ENCODE peak calls at places on chromosomes 1 and 21, in nine cellular contexts. One of them, this sample, is unnamed.

GRCh38 chr21:31395268-31395667 is 51.2 kb upstream of the TIAM1 start:
- DNase-seq in ovary: no peak
- DNase-seq in left ventricle myocardium inferior: no peak
- DNase-seq in sigmoid colon: no peak
- DNase-seq in BE2C: no peak
- DNase-seq in fibroblast of lung: no peak
- DNase-seq in Caco-2: no peak
- DNase-seq in mesenchymal stem cell: no peak
- DNase-seq in CD8-positive, alpha-beta T cell: no peak
- DNase-seq in this sample: no peak

GRCh38 chr1:234429434-234429806 is 49.6 kb downstream of the TARBP1 start:
- DNase-seq in ovary: no peak
- DNase-seq in left ventricle myocardium inferior: no peak
- DNase-seq in sigmoid colon: no peak
- DNase-seq in BE2C: no peak
- DNase-seq in fibroblast of lung: no peak
- DNase-seq in Caco-2: no peak
- DNase-seq in mesenchymal stem cell: no peak
- DNase-seq in CD8-positive, alpha-beta T cell: no peak
- DNase-seq in this sample: no peak

GRCh38 chr1:102715150-102715549 is 393.2 kb downstream of the COL11A1 start:
- DNase-seq in ovary: no peak
- DNase-seq in left ventricle myocardium inferior: no peak
- DNase-seq in sigmoid colon: no peak
- DNase-seq in BE2C: no peak
- DNase-seq in fibroblast of lung: no peak
- DNase-seq in Caco-2: no peak
- DNase-seq in mesenchymal stem cell: no peak
- DNase-seq in CD8-positive, alpha-beta T cell: no peak
- DNase-seq in this sample: no peak

GRCh38 chr21:17550671-17551308 is 37.9 kb downstream of the CXADR start:
- DNase-seq in ovary: no peak
- DNase-seq in left ventricle myocardium inferior: no peak
- DNase-seq in sigmoid colon: no peak
- DNase-seq in BE2C: no peak
- DNase-seq in fibroblast of lung: peak; percentile 13
- DNase-seq in Caco-2: no peak
- DNase-seq in mesenchymal stem cell: no peak
- DNase-seq in CD8-positive, alpha-beta T cell: no peak
- DNase-seq in this sample: no peak

GRCh38 chr1:14599173-14599754 is 779 bp downstream of the KAZN start:
- DNase-seq in ovary: peak; percentile 30
- DNase-seq in left ventricle myocardium inferior: no peak
- DNase-seq in sigmoid colon: no peak
- DNase-seq in BE2C: no peak
- DNase-seq in fibroblast of lung: no peak
- DNase-seq in Caco-2: no peak
- DNase-seq in mesenchymal stem cell: no peak
- DNase-seq in CD8-positive, alpha-beta T cell: no peak
- DNase-seq in this sample: no peak

GRCh38 chr1:235079443-235079967 is 49.1 kb downstream of the TOMM20 start:
- DNase-seq in ovary: peak; percentile 59
- DNase-seq in left ventricle myocardium inferior: no peak
- DNase-seq in sigmoid colon: no peak
- DNase-seq in BE2C: no peak
- DNase-seq in fibroblast of lung: no peak
- DNase-seq in Caco-2: peak; percentile 82
- DNase-seq in mesenchymal stem cell: peak; percentile 49
- DNase-seq in CD8-positive, alpha-beta T cell: no peak
- DNase-seq in this sample: no peak

GRCh38 chr1:21311016-21311415 is 20.8 kb upstream of the ECE1 start:
- DNase-seq in ovary: peak; percentile 47
- DNase-seq in left ventricle myocardium inferior: no peak
- DNase-seq in sigmoid colon: peak; percentile 86
- DNase-seq in BE2C: no peak
- DNase-seq in fibroblast of lung: no peak
- DNase-seq in Caco-2: no peak
- DNase-seq in mesenchymal stem cell: no peak
- DNase-seq in CD8-positive, alpha-beta T cell: no peak
- DNase-seq in this sample: no peak

GRCh38 chr1:93155335-93155734 is 24.9 kb downstream of the TMED5 start:
- DNase-seq in ovary: no peak
- DNase-seq in left ventricle myocardium inferior: no peak
- DNase-seq in sigmoid colon: no peak
- DNase-seq in BE2C: no peak
- DNase-seq in fibroblast of lung: no peak
- DNase-seq in Caco-2: no peak
- DNase-seq in mesenchymal stem cell: no peak
- DNase-seq in CD8-positive, alpha-beta T cell: no peak
- DNase-seq in this sample: no peak

GRCh38 chr1:181140398-181140797 is 51.9 kb downstream of the IER5 start:
- DNase-seq in ovary: no peak
- DNase-seq in left ventricle myocardium inferior: no peak
- DNase-seq in sigmoid colon: peak; percentile 10
- DNase-seq in BE2C: no peak
- DNase-seq in fibroblast of lung: no peak
- DNase-seq in Caco-2: no peak
- DNase-seq in mesenchymal stem cell: no peak
- DNase-seq in CD8-positive, alpha-beta T cell: no peak
- DNase-seq in this sample: no peak

GRCh38 chr1:183278736-183279591 is 92.9 kb downstream of the LAMC2 start:
- DNase-seq in ovary: no peak
- DNase-seq in left ventricle myocardium inferior: no peak
- DNase-seq in sigmoid colon: no peak
- DNase-seq in BE2C: no peak
- DNase-seq in fibroblast of lung: peak; percentile 64
- DNase-seq in Caco-2: no peak
- DNase-seq in mesenchymal stem cell: peak; percentile 59
- DNase-seq in CD8-positive, alpha-beta T cell: no peak
- DNase-seq in this sample: no peak

GRCh38 chr1:235077571-235078479 is 50.8 kb downstream of the TOMM20 start:
- DNase-seq in ovary: no peak
- DNase-seq in left ventricle myocardium inferior: no peak
- DNase-seq in sigmoid colon: no peak
- DNase-seq in BE2C: no peak
- DNase-seq in fibroblast of lung: peak; percentile 72
- DNase-seq in Caco-2: no peak
- DNase-seq in mesenchymal stem cell: peak; percentile 51
- DNase-seq in CD8-positive, alpha-beta T cell: no peak
- DNase-seq in this sample: no peak

GRCh38 chr1:89279011-89279466 is 6.4 kb upstream of the GBP5 start:
- DNase-seq in ovary: no peak
- DNase-seq in left ventricle myocardium inferior: no peak
- DNase-seq in sigmoid colon: no peak
- DNase-seq in BE2C: no peak
- DNase-seq in fibroblast of lung: no peak
- DNase-seq in Caco-2: no peak
- DNase-seq in mesenchymal stem cell: no peak
- DNase-seq in CD8-positive, alpha-beta T cell: no peak
- DNase-seq in this sample: no peak

GRCh38 chr1:29271724-29272123 is 35.4 kb downstream of the PTPRU start:
- DNase-seq in ovary: peak; percentile 79
- DNase-seq in left ventricle myocardium inferior: peak; percentile 65
- DNase-seq in sigmoid colon: peak; percentile 73
- DNase-seq in BE2C: no peak
- DNase-seq in fibroblast of lung: peak; percentile 73
- DNase-seq in Caco-2: peak; percentile 92
- DNase-seq in mesenchymal stem cell: peak; percentile 52
- DNase-seq in CD8-positive, alpha-beta T cell: no peak
- DNase-seq in this sample: no peak

GRCh38 chr1:206503591-206504362 is 3.6 kb upstream of the RASSF5 start:
- DNase-seq in ovary: no peak
- DNase-seq in left ventricle myocardium inferior: no peak
- DNase-seq in sigmoid colon: peak; percentile 80
- DNase-seq in BE2C: no peak
- DNase-seq in fibroblast of lung: peak; percentile 97
- DNase-seq in Caco-2: no peak
- DNase-seq in mesenchymal stem cell: peak; percentile 98
- DNase-seq in CD8-positive, alpha-beta T cell: peak; percentile 13
- DNase-seq in this sample: no peak

GRCh38 chr1:244427647-244428046 is 24.1 kb downstream of the ADSS2 start:
- DNase-seq in ovary: no peak
- DNase-seq in left ventricle myocardium inferior: no peak
- DNase-seq in sigmoid colon: no peak
- DNase-seq in BE2C: no peak
- DNase-seq in fibroblast of lung: no peak
- DNase-seq in Caco-2: no peak
- DNase-seq in mesenchymal stem cell: no peak
- DNase-seq in CD8-positive, alpha-beta T cell: no peak
- DNase-seq in this sample: no peak

GRCh38 chr1:77540501-77541161 is 141.8 kb downstream of the ZZZ3 start:
- DNase-seq in ovary: no peak
- DNase-seq in left ventricle myocardium inferior: no peak
- DNase-seq in sigmoid colon: no peak
- DNase-seq in BE2C: no peak
- DNase-seq in fibroblast of lung: peak; percentile 66
- DNase-seq in Caco-2: no peak
- DNase-seq in mesenchymal stem cell: peak; percentile 80
- DNase-seq in CD8-positive, alpha-beta T cell: no peak
- DNase-seq in this sample: no peak

DNA sequence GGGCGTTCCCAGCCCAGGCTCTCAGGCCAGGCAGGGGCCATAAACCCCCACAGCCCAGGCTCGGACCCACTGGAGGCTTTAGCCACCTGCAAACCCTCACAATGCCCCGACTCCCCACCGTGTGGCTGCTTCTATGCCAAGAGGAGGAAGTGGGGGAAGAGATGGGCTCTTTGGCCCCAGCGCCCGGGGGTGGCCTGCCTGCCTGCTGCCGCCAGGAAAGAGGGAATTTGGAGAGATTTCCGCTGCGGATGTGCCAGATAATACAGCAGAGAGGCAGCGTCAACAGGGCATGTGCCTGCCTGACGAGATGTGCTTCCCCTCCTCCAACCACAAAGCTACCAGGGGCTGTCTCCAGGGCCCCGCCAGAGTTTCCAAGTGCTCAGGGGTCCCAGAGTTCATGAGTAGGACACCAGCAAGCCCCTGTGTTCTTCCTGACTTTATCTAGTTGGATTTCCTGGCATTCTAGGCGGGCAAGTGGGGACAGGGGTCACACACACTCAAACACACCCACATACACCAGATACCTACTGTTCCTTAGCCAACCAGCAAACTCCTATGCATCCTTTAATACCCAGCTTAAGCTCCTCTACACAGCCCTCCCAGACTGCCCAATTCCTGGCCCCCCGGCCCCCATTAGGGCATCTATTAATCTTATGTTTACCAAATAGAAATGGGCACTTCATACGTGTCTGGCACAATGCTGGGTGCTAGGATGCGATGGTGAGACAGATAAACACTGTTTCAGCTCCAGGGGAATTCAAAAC is 14.1 kb downstream of the EPHA2 start:
- DNase-seq in ovary: no peak
- DNase-seq in left ventricle myocardium inferior: no peak
- DNase-seq in sigmoid colon: no peak
- DNase-seq in BE2C: no peak
- DNase-seq in fibroblast of lung: no peak
- DNase-seq in Caco-2: no peak
- DNase-seq in mesenchymal stem cell: no peak
- DNase-seq in CD8-positive, alpha-beta T cell: no peak
- DNase-seq in this sample: peak; percentile 70
- H3K4me1 ChIP-seq in ovary: peaks cover 19% of the 10 kb centered on the region
- H3K4me1 ChIP-seq in left ventricle myocardium inferior: peaks cover 86% of the 10 kb centered on the region
- H3K4me1 ChIP-seq in sigmoid colon: peaks cover 52% of the 10 kb centered on the region
- H3K4me1 ChIP-seq in BE2C: peaks cover 11% of the 10 kb centered on the region
- H3K4me1 ChIP-seq in fibroblast of lung: peaks cover 47% of the 10 kb centered on the region
- H3K4me1 ChIP-seq in Caco-2: peaks cover 54% of the 10 kb centered on the region
- H3K4me1 ChIP-seq in mesenchymal stem cell: peaks cover 80% of the 10 kb centered on the region
- H3K4me1 ChIP-seq in CD8-positive, alpha-beta T cell: no peaks in the 10 kb centered on the region
- H3K4me1 ChIP-seq in this sample: peaks cover 21% of the 10 kb centered on the region

GRCh38 chr1:4081806-4082645 is 182.0 kb upstream of the C1orf174 start:
- DNase-seq in ovary: no peak
- DNase-seq in left ventricle myocardium inferior: no peak
- DNase-seq in sigmoid colon: peak; percentile 50
- DNase-seq in BE2C: no peak
- DNase-seq in fibroblast of lung: no peak
- DNase-seq in Caco-2: peak; percentile 5
- DNase-seq in mesenchymal stem cell: no peak
- DNase-seq in CD8-positive, alpha-beta T cell: no peak
- DNase-seq in this sample: no peak
- H3K4me1 ChIP-seq in ovary: no peaks in the 10 kb centered on the region
- H3K4me1 ChIP-seq in left ventricle myocardium inferior: no peaks in the 10 kb centered on the region
- H3K4me1 ChIP-seq in sigmoid colon: no peaks in the 10 kb centered on the region
- H3K4me1 ChIP-seq in BE2C: no peaks in the 10 kb centered on the region
- H3K4me1 ChIP-seq in fibroblast of lung: no peaks in the 10 kb centered on the region
- H3K4me1 ChIP-seq in Caco-2: no peaks in the 10 kb centered on the region
- H3K4me1 ChIP-seq in mesenchymal stem cell: no peaks in the 10 kb centered on the region
- H3K4me1 ChIP-seq in CD8-positive, alpha-beta T cell: no peaks in the 10 kb centered on the region
- H3K4me1 ChIP-seq in this sample: no peaks in the 10 kb centered on the region

DNA sequence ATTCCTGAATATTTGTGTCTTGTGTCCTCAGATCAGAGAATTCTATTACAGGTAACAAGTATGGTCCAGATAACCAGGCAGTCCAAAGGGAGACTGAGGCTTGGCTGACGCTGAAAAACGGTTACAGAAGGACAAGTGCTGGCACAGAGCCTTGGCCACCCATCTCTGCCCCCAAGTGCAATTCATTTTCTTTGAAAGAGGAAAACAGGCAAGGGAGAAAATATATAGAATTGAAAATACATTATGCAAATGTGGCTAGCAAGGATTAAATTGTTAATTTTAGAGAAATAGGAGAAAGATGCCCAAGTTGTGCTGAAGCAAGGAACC is 1.2 kb downstream of the SORT1 start:
- DNase-seq in ovary: no peak
- DNase-seq in left ventricle myocardium inferior: no peak
- DNase-seq in sigmoid colon: no peak
- DNase-seq in BE2C: no peak
- DNase-seq in fibroblast of lung: no peak
- DNase-seq in Caco-2: no peak
- DNase-seq in mesenchymal stem cell: no peak
- DNase-seq in CD8-positive, alpha-beta T cell: no peak
- DNase-seq in this sample: no peak
- H3K4me1 ChIP-seq in ovary: peaks cover 4% of the 10 kb centered on the region
- H3K4me1 ChIP-seq in left ventricle myocardium inferior: peaks cover 68% of the 10 kb centered on the region
- H3K4me1 ChIP-seq in sigmoid colon: peaks cover 63% of the 10 kb centered on the region
- H3K4me1 ChIP-seq in BE2C: peaks cover 3% of the 10 kb centered on the region
- H3K4me1 ChIP-seq in fibroblast of lung: peaks cover 17% of the 10 kb centered on the region
- H3K4me1 ChIP-seq in Caco-2: peaks cover 35% of the 10 kb centered on the region
- H3K4me1 ChIP-seq in mesenchymal stem cell: peaks cover 9% of the 10 kb centered on the region
- H3K4me1 ChIP-seq in CD8-positive, alpha-beta T cell: peaks cover 9% of the 10 kb centered on the region
- H3K4me1 ChIP-seq in this sample: peaks cover 21% of the 10 kb centered on the region

DNA sequence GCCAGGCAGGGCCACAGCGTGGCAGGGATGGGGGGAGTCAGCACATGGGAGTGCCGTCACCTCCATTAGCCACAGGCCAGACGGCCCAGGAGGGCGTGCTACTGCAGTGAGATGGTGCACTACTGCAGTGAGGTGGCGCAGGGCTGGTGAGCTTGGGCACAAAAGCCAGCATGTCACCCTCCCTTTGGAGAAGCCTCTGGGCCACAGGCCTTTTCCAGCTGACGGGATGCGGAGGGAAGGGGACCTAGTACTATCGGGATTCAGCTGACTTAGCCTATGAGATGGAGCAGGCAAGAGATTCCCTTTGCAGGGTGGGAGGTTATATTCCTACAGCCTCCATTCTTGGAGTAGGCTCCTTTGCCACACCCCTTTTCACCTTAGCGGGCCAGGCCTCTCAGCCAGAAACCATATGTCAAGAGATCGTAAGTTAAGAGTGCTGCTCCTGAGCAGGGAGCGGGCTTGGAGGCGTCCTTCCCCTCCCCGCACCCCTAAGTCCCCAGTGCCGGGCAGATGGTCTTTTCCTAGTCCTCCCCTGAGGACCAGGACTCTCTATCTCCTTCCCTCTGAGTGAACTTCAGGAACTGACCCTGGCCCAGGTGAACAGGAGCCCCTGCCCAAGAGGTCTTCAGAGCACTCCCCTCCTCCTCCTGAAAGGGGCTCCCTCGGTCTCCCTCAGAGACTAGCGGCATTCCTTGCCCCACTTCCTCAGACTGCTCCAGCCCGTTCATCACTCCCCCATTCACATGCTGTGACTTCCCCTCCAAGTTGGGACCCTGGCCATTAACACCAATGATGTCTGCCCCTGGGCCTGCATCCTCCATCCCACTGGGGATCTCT is 8.2 kb downstream of the NES start:
- DNase-seq in ovary: no peak
- DNase-seq in left ventricle myocardium inferior: no peak
- DNase-seq in sigmoid colon: no peak
- DNase-seq in BE2C: no peak
- DNase-seq in fibroblast of lung: no peak
- DNase-seq in Caco-2: no peak
- DNase-seq in mesenchymal stem cell: no peak
- DNase-seq in CD8-positive, alpha-beta T cell: no peak
- DNase-seq in this sample: peak; percentile 66
- H3K4me1 ChIP-seq in ovary: no peaks in the 10 kb centered on the region
- H3K4me1 ChIP-seq in left ventricle myocardium inferior: peaks cover 100% of the 10 kb centered on the region
- H3K4me1 ChIP-seq in sigmoid colon: peaks cover 59% of the 10 kb centered on the region
- H3K4me1 ChIP-seq in BE2C: peaks cover 21% of the 10 kb centered on the region
- H3K4me1 ChIP-seq in fibroblast of lung: peaks cover 39% of the 10 kb centered on the region
- H3K4me1 ChIP-seq in Caco-2: peaks cover 44% of the 10 kb centered on the region
- H3K4me1 ChIP-seq in mesenchymal stem cell: peaks cover 41% of the 10 kb centered on the region
- H3K4me1 ChIP-seq in CD8-positive, alpha-beta T cell: no peaks in the 10 kb centered on the region
- H3K4me1 ChIP-seq in this sample: peaks cover 9% of the 10 kb centered on the region